ENCODE peak calls at places on chromosomes 6 and 20, in seven cellular contexts. E is GM12892, Y is SK-N-SH, F is H1, C is HepG2, M is K562, H is GM12878. W is an unnamed sample.
A peak's percentile ranks its signal among the peaks of the same experiment; 100 is the strongest.

GRCh38 chr6:35343835-35344550 is 1.6 kb downstream of the PPARD start:
- DNase-seq in Y (peak; percentile 68), H (no peak), M (no peak), C (no peak), E (no peak), F (no peak), W (no peak)

GRCh38 chr20:42754713-42755112 is 435.0 kb downstream of the PTPRT start:
- DNase-seq in F (no peak), M (no peak), E (no peak), H (no peak), C (no peak), Y (no peak), W (no peak)

GRCh38 chr6:138418118-138418742 is 14.2 kb downstream of the HEBP2 start:
- DNase-seq in C (no peak), Y (no peak), H (no peak), F (no peak), M (no peak), E (no peak), W (no peak)

GRCh38 chr20:49669601-49670189 is 44.0 kb downstream of the B4GALT5 start:
- DNase-seq in H (peak; percentile 85), E (no peak), Y (no peak), C (no peak), F (no peak), M (no peak), W (no peak)

GRCh38 chr6:140434761-140435160 is 1060.3 kb upstream of the CITED2 start:
- DNase-seq in E (no peak), M (no peak), F (no peak), C (no peak), H (no peak), Y (no peak), W (no peak)

GRCh38 chr6:105431226-105431625 is 28.3 kb upstream of the PREP start:
- DNase-seq in M (peak; percentile 57), Y (peak; percentile 19), E (no peak), F (no peak), H (no peak), C (peak; percentile 40), W (no peak)

GRCh38 chr20:1283522-1284210 is 17.6 kb downstream of the SNPH start:
- DNase-seq in M (no peak), E (no peak), C (no peak), F (no peak), Y (no peak), H (no peak), W (no peak)

GRCh38 chr6:54194067-54194466 is 82.8 kb downstream of the MLIP start:
- DNase-seq in Y (no peak), F (no peak), E (no peak), M (no peak), C (no peak), H (no peak), W (no peak)

GRCh38 chr20:17570347-17571152 is 675 bp downstream of the DSTN start:
- DNase-seq in C (peak; percentile 61), Y (peak; percentile 81), M (peak; percentile 58), E (peak; percentile 7), F (peak; percentile 64), H (no peak), W (peak; percentile 30)

GRCh38 chr6:137699036-137699683 is 167.9 kb upstream of the TNFAIP3 start:
- DNase-seq in Y (no peak), E (no peak), H (no peak), F (no peak), M (no peak), C (no peak), W (no peak)

GRCh38 chr20:62742979-62743776 is 34.5 kb downstream of the NTSR1 start:
- DNase-seq in H (no peak), F (no peak), Y (no peak), E (no peak), M (no peak), C (no peak), W (no peak)

GRCh38 chr6:167547328-167547692 is 222.4 kb downstream of the TTLL2 start:
- DNase-seq in H (no peak), E (no peak), C (no peak), Y (no peak), M (no peak), F (no peak), W (no peak)

GRCh38 chr6:158026901-158027589 is 45.4 kb downstream of the SYNJ2 start:
- DNase-seq in C (no peak), M (no peak), F (no peak), E (no peak), Y (no peak), H (no peak), W (no peak)

GRCh38 chr6:47034421-47034820 is 7.7 kb downstream of the ADGRF1 start:
- DNase-seq in C (no peak), E (no peak), F (no peak), Y (no peak), M (no peak), H (no peak), W (no peak)

GRCh38 chr6:158708239-158708638 is 58.4 kb downstream of the SYTL3 start:
- DNase-seq in E (no peak), H (no peak), F (no peak), Y (no peak), C (no peak), M (no peak), W (no peak)

GRCh38 chr6:87722831-87723726 is 21.0 kb upstream of the AKIRIN2 start:
- DNase-seq in Y (no peak), F (no peak), C (peak; percentile 92), M (peak; percentile 92), E (no peak), H (peak; percentile 77), W (no peak)

GRCh38 chr6:17945111-17945510 is 42.3 kb downstream of the KIF13A start:
- DNase-seq in H (no peak), F (no peak), Y (no peak), C (no peak), E (no peak), M (no peak), W (no peak)

GRCh38 chr20:24820345-24820744 is 128.7 kb upstream of the CST7 start:
- DNase-seq in H (no peak), M (no peak), E (no peak), Y (no peak), F (no peak), C (no peak), W (no peak)

GRCh38 chr6:139016337-139017213 is 12.0 kb upstream of the ABRACL start:
- DNase-seq in F (peak; percentile 37), C (no peak), H (no peak), E (no peak), Y (no peak), M (no peak), W (peak; percentile 30)

GRCh38 chr6:100167585-100167984 is 173.6 kb upstream of the MCHR2 start:
- DNase-seq in Y (no peak), E (no peak), M (no peak), C (no peak), F (no peak), H (no peak), W (no peak)

GRCh38 chr20:60054716-60055371 is 96.6 kb downstream of the CDH26 start:
- DNase-seq in E (no peak), M (no peak), C (no peak), F (no peak), H (no peak), Y (no peak), W (no peak)

GRCh38 chr20:50744143-50744792 is 12.9 kb downstream of the PARD6B start:
- DNase-seq in M (peak; percentile 85), H (no peak), Y (peak; percentile 64), F (peak; percentile 46), E (no peak), C (peak; percentile 96), W (no peak)

GRCh38 chr6:98839788-98840361 is 5.5 kb downstream of the POU3F2 start:
- DNase-seq in F (no peak), C (peak; percentile 27), E (no peak), M (peak; percentile 44), H (no peak), Y (peak; percentile 61), W (no peak)

GRCh38 chr20:40160151-40160550 is 528.9 kb downstream of the MAFB start:
- DNase-seq in F (peak; percentile 67), M (peak; percentile 49), Y (peak; percentile 38), H (peak; percentile 7), C (peak; percentile 60), E (peak; percentile 5), W (no peak)

GRCh38 chr6:149235130-149235561 is 82.4 kb upstream of the TAB2 start:
- DNase-seq in F (no peak), M (peak; percentile 31), C (peak; percentile 54), Y (no peak), H (peak; percentile 69), E (no peak), W (no peak)
- TF ChIP-seq TAF1 in F (no peak), M (no peak), C (no peak), Y (no peak), H (peak; percentile 15), E (no peak), W (no peak)

DNA sequence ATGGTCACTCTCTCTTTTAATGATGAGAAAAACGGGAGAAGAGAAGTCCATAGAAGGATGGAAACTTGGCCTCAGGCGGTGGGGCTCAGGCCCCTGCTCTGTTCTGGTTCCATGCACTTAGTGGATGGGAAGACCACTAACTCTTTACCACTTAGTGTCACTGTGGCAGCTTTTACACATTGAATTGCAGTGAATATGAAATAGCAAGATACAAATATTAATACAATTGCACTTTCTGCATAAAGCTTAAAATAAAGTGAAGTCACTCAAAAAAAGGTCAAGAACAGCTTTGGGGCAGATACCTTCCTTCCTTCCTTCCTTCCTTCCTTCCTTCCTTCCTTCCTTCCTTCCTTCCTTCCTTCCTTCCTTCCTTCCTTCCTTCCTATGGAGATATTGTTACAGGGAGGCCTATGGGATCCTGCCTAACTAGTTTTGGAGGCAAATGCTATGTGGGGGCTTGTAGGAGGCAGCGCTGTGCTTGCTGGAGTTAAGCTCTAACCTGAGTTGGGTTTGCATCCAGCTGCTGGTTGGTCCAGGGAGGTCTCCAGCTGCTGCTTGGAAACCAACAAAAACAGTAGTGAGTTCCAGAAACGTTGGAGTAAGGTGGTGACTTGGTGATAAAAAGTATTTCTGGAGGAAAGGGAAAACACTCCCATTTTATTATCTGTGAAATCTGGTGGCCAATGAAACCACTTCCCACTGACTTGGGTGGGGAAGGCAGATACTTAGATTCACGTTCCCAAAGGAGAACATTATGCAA is 62.3 kb upstream of the NKX2-2 start:
- DNase-seq in C (no peak), E (no peak), Y (no peak), F (no peak), H (no peak), M (no peak), W (no peak)
- TF ChIP-seq POLR2AphosphoS5 in C (no peak), E (no peak), Y (no peak), F (no peak), H (no peak), M (no peak), W (no peak)

GRCh38 chr6:148925701-148926100 is 178.9 kb downstream of the UST start:
- DNase-seq in E (no peak), Y (no peak), C (no peak), F (no peak), H (no peak), M (no peak), W (no peak)
- TF ChIP-seq TAF1 in E (no peak), Y (no peak), C (no peak), F (no peak), H (no peak), M (no peak), W (no peak)

GRCh38 chr6:90610671-90611542 is 24.0 kb upstream of the MAP3K7 start:
- DNase-seq in F (peak; percentile 77), H (no peak), C (no peak), E (peak; percentile 35), M (peak; percentile 39), Y (peak; percentile 59), W (peak; percentile 42)
- TF ChIP-seq POLR2AphosphoS5 in F (no peak), H (no peak), C (no peak), E (no peak), M (no peak), Y (no peak), W (no peak)

W was measured in GM12891.